ENCODE peak calls at places on chromosomes 1 and 21, in four cellular contexts. S is K562, R is GM12878, U is GM12891. I is an unnamed sample.

GRCh38 chr1:175757381-175758015 is 14.1 kb upstream of the TNR start:
- DNase-seq in S (peak), R (no peak), U (peak), I (peak)

GRCh38 chr21:41974752-41975053 is 20.9 kb upstream of the C2CD2 start:
- DNase-seq in S (no peak), R (no peak), U (no peak), I (no peak)

GRCh38 chr1:66925944-66926343 is 1.2 kb downstream of the MIER1 start:
- DNase-seq in R (no peak), S (peak), U (no peak), I (no peak)

GRCh38 chr1:12184008-12184681 is 17.4 kb downstream of the TNFRSF1B start:
- DNase-seq in U (no peak), R (no peak), S (peak), I (peak)

GRCh38 chr1:179953974-179954493 is 576 bp upstream of the CEP350 start:
- DNase-seq in U (no peak), R (no peak), S (peak), I (peak)

GRCh38 chr1:230350208-230350921 is 75.8 kb downstream of the PGBD5 start:
- DNase-seq in U (no peak), R (no peak), S (no peak), I (no peak)

GRCh38 chr1:46183119-46183842 is 7.0 kb upstream of the P3R3URF start:
- DNase-seq in S (no peak), R (no peak), U (no peak), I (peak)

GRCh38 chr1:91104712-91105111 is 82.9 kb upstream of the ZNF644 start:
- DNase-seq in U (no peak), R (no peak), S (no peak), I (no peak)

GRCh38 chr1:229192031-229192430 is 78.9 kb upstream of the RAB4A start:
- DNase-seq in U (no peak), R (no peak), S (no peak), I (peak)

GRCh38 chr1:235954306-235955283 is 87.9 kb upstream of the LYST start:
- DNase-seq in S (no peak), U (peak), R (peak), I (peak)

GRCh38 chr1:184567648-184568047 is 180.8 kb downstream of the C1orf21 start:
- DNase-seq in S (no peak), R (no peak), U (no peak), I (no peak)

GRCh38 chr21:44934797-44935532 is 4.9 kb upstream of the SLX9 start:
- DNase-seq in U (no peak), R (no peak), S (no peak), I (no peak)

GRCh38 chr1:57576750-57577149 is 152.9 kb upstream of the DAB1 start:
- DNase-seq in R (no peak), S (no peak), U (no peak), I (no peak)

GRCh38 chr1:1430114-1430982 is 5.1 kb upstream of the VWA1 start:
- DNase-seq in U (no peak), R (no peak), S (no peak), I (no peak)

DNA sequence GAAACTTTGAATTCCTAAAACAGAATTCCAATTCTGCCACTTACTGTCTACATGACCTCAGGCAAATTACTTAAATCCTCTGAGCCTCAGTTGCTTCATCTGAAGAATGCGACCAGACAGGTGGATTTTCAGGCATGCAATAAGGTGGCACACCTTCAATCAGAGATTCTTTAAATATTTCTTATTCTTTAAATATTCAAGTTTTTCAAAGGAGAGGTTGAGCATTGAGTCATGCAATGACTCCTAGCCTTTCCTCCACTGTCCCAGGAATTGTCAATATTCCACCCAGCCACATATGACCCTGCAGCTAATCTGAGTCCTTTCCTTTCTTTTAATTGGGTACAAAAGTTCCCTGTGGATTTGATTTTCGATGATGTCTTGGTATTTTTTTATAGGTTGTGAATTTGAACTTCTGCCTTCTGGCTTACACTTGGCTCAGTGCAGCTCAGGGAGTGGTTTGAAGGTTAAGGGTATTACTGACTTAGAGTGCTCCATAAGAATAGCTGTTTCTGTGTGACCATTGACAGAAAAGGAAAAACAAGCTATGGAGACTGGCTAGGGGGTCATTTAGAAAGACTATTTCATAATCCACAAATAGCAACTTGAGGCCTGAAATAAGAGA is 52.2 kb upstream of the PRDX6 start:
- DNase-seq in R (no peak), S (no peak), U (no peak), I (no peak)
- TF ChIP-seq POLR2AphosphoS5 in R (no peak), S (no peak), U (no peak), I (no peak)

GRCh38 chr1:153585009-153585408 is 19.4 kb upstream of the S100A2 start:
- DNase-seq in S (no peak), U (no peak), R (no peak), I (no peak)

GRCh38 chr1:153583976-153584375 is 18.3 kb upstream of the S100A2 start:
- DNase-seq in R (no peak), U (no peak), S (no peak), I (no peak)

GRCh38 chr1:153588482-153588881 is 22.8 kb upstream of the S100A2 start:
- DNase-seq in S (no peak), R (no peak), U (no peak), I (no peak)

GRCh38 chr1:153586347-153586746 is 20.7 kb upstream of the S100A2 start:
- DNase-seq in S (no peak), U (no peak), R (no peak), I (no peak)

DNA sequence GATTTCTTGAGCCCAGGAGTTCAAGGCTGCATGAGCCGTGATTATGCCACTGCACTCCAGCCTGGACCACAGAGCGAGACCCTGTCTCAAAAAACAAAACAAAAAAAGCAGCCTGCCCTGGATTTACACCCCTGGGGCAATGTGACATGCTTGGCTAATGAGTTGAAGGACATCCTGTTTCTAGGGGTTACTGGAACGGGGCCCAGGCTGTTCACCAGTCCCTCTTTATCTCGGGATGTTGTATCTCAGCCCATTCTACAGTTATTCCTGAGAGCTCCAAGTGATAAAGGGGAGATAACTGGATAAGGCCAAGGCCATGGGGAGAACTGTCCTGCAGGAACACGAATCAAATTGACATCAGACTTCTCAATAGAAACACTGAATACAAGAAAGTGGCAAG is 21.7 kb upstream of the S100A2 start:
- DNase-seq in R (no peak), S (no peak), U (no peak), I (no peak)
- TF ChIP-seq SPI1 in R (no peak), S (no peak), U (no peak), I (no peak)

DNA sequence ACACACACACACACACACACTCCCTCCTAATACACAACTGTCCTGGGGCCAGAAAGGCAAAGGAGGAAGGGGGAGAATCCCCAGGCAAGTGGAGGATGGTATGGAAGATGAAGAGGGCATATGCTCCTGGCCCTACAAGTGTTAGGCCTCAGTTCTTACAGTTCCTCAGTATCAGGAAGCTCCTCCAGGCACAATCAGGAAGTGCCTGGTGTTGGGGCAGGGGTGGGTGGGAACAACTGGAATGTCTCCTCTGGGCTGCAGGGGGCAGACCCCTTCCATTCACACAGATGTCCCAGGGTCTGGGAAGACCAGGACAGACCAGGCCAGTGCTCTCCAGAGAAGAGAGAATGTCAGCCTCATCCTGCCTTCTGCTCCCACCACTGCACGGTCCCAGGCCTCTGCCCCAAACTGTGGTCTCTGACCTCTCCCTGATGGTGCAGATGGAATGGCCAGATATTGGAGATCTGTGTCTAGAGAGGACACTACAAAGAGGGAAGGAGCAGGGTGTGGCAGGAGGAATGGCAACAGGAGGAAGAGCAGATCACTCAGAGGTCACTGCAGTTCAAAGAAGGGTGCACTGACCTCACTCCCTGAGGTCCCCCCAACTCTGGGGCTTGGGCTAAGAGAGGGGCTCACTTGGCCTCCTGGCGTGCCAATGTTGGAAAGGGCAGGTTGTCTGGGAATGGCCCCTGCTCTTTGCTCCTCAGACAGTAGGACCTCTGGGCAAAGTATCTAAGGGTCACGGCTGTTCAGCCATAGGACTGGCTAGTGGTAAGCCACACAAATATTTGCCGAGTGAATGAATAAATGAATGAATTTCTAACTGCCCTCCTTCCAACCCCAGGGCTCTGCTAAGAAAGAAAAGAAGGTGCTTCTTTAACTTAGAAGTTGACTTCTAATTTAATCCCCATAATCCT is 2.5 kb upstream of the DENND2D start:
- DNase-seq in R (no peak), S (no peak), U (no peak), I (peak)
- TF ChIP-seq POLR2AphosphoS5 in R (peak), S (no peak), U (no peak), I (no peak)

GRCh38 chr1:202569393-202570322 is 140.6 kb downstream of the SYT2 start:
- DNase-seq in R (no peak), U (no peak), S (no peak), I (no peak)
- TF ChIP-seq SPI1 in R (no peak), U (no peak), S (no peak), I (no peak)

GRCh38 chr1:77349275-77349674 is 67.5 kb downstream of the AK5 start:
- DNase-seq in U (no peak), S (peak), R (no peak), I (no peak)
- TF ChIP-seq POLR2AphosphoS5 in U (no peak), S (no peak), R (no peak), I (no peak)

DNA sequence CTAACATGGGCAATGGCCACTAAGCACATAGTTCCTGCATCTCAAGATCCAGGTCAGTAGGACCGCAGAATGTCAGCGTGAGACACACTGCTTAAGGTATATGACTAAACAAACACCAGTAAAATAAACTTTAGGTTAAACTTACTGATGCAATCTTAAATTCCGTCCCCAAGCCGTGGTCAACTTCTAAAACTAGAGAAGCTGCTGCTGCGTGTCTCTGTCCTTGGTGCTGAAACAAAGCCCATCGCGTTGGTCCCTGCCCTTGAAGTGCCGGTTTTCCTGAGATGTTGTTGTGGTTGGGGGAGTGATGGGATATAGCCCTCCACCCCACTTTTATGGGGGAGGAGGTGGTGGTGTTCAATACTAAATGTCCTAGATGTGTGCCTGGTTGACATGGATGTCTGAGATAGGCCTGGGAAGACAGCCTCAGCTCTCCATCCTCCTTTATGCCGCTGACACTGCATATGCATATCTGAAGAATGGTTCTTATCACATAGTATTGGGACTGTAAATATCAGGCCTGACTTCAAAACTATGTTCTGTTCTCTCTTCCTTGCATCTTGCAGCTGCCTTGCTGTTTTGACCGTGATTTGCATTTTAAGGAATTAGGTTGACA is 72.0 kb upstream of the KCNA3 start:
- DNase-seq in R (no peak), U (no peak), S (peak), I (peak)
- TF ChIP-seq SPI1 in R (no peak), U (no peak), S (no peak), I (no peak)

GRCh38 chr1:204503913-204504519 is 9.4 kb upstream of the PIK3C2B start:
- DNase-seq in S (no peak), U (no peak), R (no peak), I (no peak)

GRCh38 chr1:204505674-204506073 is 10.5 kb upstream of the MDM4 start:
- DNase-seq in U (no peak), S (no peak), R (no peak), I (no peak)

GRCh38 chr1:204507317-204508105 is 8.7 kb upstream of the MDM4 start:
- DNase-seq in U (no peak), S (peak), R (no peak), I (peak)

GRCh38 chr1:204506969-204507316 is 9.3 kb upstream of the MDM4 start:
- DNase-seq in R (peak), S (peak), U (no peak), I (peak)

GRCh38 chr1:204506091-204506968 is 9.9 kb upstream of the MDM4 start:
- DNase-seq in S (peak), R (peak), U (no peak), I (peak)
- TF ChIP-seq POLR2AphosphoS5 in S (no peak), R (no peak), U (no peak), I (no peak)

I was measured in HL-60.